ENCODE peak calls at places on chromosomes 4 and X, in five cellular contexts. Z is GM12878, B is adrenal gland, X is lower lobe of right lung, V is breast epithelium. A is an unnamed sample.
A peak's percentile ranks its signal among the peaks of the same experiment; 100 is the strongest.

GRCh38 chr4:40837094-40837870 is 87.5 kb downstream of the NSUN7 start:
- DNase-seq in Z (no peak), B (no peak), X (no peak), V (no peak), A (no peak)

GRCh38 chr4:2837904-2838496 is 5.6 kb upstream of the ADD1 start:
- DNase-seq in Z (no peak), B (peak; percentile 50), X (peak; percentile 70), V (no peak), A (no peak)

GRCh38 chr4:89469930-89470375 is 162.4 kb upstream of the GPRIN3 start:
- DNase-seq in Z (peak; percentile 25), B (peak; percentile 20), X (no peak), V (no peak), A (peak; percentile 70)

GRCh38 chr4:152220201-152220666 is 315.7 kb downstream of the FBXW7 start:
- DNase-seq in Z (no peak), B (no peak), X (no peak), V (no peak), A (no peak)

GRCh38 chrX:97119474-97120109 is 235.9 kb downstream of the RPA4 start:
- DNase-seq in Z (no peak), B (no peak), X (no peak), V (no peak), A (no peak)

GRCh38 chrX:67296395-67296794 is 247.4 kb upstream of the AR start:
- DNase-seq in Z (no peak), B (no peak), X (no peak), V (no peak), A (no peak)

GRCh38 chr4:105306158-105306781 is 159.6 kb downstream of the TET2 start:
- DNase-seq in Z (peak; percentile 91), B (no peak), X (no peak), V (no peak), A (no peak)

GRCh38 chrX:49995021-49995731 is 72.8 kb downstream of the CLCN5 start:
- DNase-seq in Z (no peak), B (no peak), X (no peak), V (no peak), A (peak; percentile 41)

GRCh38 chrX:72141372-72142004 is 9.8 kb upstream of the RTL5 start:
- DNase-seq in Z (no peak), B (no peak), X (no peak), V (no peak), A (no peak)

GRCh38 chrX:44731160-44731559 is 112.7 kb upstream of the DUSP21 start:
- DNase-seq in Z (no peak), B (no peak), X (no peak), V (no peak), A (no peak)

GRCh38 chr4:186726440-186727148 is 2.9 kb upstream of the FAT1 start:
- DNase-seq in Z (no peak), B (no peak), X (peak; percentile 65), V (peak; percentile 74), A (no peak)
- TF ChIP-seq CTCF in Z (no peak), B (no peak), X (peak; percentile 7), V (no peak), A (peak; percentile 29)

GRCh38 chr4:28256295-28256694 is 1395.7 kb downstream of the STIM2 start:
- DNase-seq in Z (no peak), B (no peak), X (no peak), V (no peak), A (no peak)

GRCh38 chr4:28248269-28248668 is 1387.6 kb downstream of the STIM2 start:
- DNase-seq in Z (no peak), B (no peak), X (no peak), V (no peak), A (no peak)

GRCh38 chr4:28250646-28251045 is 1390.0 kb downstream of the STIM2 start:
- DNase-seq in Z (no peak), B (no peak), X (no peak), V (no peak), A (no peak)

GRCh38 chr4:28251831-28252230 is 1391.2 kb downstream of the STIM2 start:
- DNase-seq in Z (no peak), B (no peak), X (no peak), V (no peak), A (no peak)

GRCh38 chr4:28254003-28254402 is 1393.4 kb downstream of the STIM2 start:
- DNase-seq in Z (no peak), B (no peak), X (no peak), V (no peak), A (no peak)
- H3K36me3 ChIP-seq in Z (no peaks in the 10 kb centered on the region), B (no peaks in the 10 kb centered on the region), X (no peaks in the 10 kb centered on the region), V (no peaks in the 10 kb centered on the region), A (no peaks in the 10 kb centered on the region)

DNA sequence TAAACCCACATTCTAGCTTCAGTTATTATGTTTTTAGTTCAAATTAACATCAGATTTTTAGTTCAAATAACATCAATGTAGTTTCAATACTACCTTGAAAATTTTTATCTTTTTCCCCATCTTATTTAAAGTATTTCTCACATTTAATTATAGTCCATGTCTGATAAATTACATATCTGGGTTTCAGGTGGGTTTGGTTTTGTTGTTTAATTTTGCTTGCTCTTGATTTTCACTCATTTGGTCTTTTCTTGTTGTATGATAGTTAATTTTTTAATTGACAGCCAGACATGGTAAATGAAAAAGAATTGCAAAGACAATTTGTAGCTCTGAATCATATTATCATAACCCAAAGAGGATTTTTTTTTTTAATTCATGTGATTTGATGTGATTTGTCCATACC is 41.9 kb downstream of the GYG2 start:
- DNase-seq in Z (no peak), B (no peak), X (no peak), V (no peak), A (no peak)
- TF ChIP-seq CTCF in Z (no peak), B (no peak), X (no peak), V (no peak), A (no peak)

DNA sequence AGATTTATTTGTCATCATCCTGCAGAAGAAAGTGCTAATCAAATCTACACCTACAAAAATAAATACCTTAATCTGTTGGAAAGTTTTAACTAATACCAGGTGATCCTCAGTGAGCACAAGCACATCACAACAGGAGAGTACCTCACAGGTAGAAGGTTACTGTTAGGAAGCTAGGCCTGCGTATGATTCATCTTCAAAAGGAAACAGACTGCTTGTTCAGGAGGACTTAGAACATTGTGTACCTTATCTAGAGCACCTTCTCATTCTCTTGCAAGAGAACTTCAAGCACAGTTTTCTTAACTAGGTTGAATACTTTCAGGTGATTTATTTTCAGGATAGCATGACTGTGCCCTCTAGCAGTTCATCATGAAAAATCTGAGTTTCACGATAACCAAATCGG is 54.2 kb downstream of the MND1 start:
- DNase-seq in Z (no peak), B (no peak), X (no peak), V (no peak), A (no peak)
- H3K36me3 ChIP-seq in Z (no peaks in the 10 kb centered on the region), B (no peaks in the 10 kb centered on the region), X (no peaks in the 10 kb centered on the region), V (no peaks in the 10 kb centered on the region), A (no peaks in the 10 kb centered on the region)

A was measured in kidney epithelial cell.